ENCODE peak calls at places on chromosomes 6 and 20, in four cellular contexts. One of them, this sample, is unnamed.

GRCh38 chr20:61439251-61439650 is 187.2 kb downstream of the CDH4 start:
- DNase-seq in body of pancreas: no peak
- DNase-seq in adrenal gland: no peak
- DNase-seq in heart left ventricle: no peak
- DNase-seq in this sample: no peak

GRCh38 chr20:19211252-19211651 is 1.2 kb upstream of the SLC24A3 start:
- DNase-seq in body of pancreas: no peak
- DNase-seq in adrenal gland: no peak
- DNase-seq in heart left ventricle: peak
- DNase-seq in this sample: no peak

GRCh38 chr6:132830236-132830799 is 15.9 kb downstream of the RPS12 start:
- DNase-seq in body of pancreas: no peak
- DNase-seq in adrenal gland: no peak
- DNase-seq in heart left ventricle: no peak
- DNase-seq in this sample: no peak

GRCh38 chr6:137218473-137218916 is 690 bp downstream of the IFNGR1 start:
- DNase-seq in body of pancreas: peak
- DNase-seq in adrenal gland: peak
- DNase-seq in heart left ventricle: peak
- DNase-seq in this sample: peak

GRCh38 chr6:137699036-137699683 is 167.9 kb upstream of the TNFAIP3 start:
- DNase-seq in body of pancreas: no peak
- DNase-seq in adrenal gland: no peak
- DNase-seq in heart left ventricle: peak
- DNase-seq in this sample: no peak

GRCh38 chr6:135181333-135182119 is 418 bp downstream of the MYB start:
- DNase-seq in body of pancreas: no peak
- DNase-seq in adrenal gland: no peak
- DNase-seq in heart left ventricle: no peak
- DNase-seq in this sample: peak

GRCh38 chr20:57048027-57048869 is 218.2 kb downstream of the BMP7 start:
- DNase-seq in body of pancreas: peak
- DNase-seq in adrenal gland: peak
- DNase-seq in heart left ventricle: no peak
- DNase-seq in this sample: no peak

GRCh38 chr6:13429406-13429753 is 58.0 kb downstream of the GFOD1 start:
- DNase-seq in body of pancreas: no peak
- DNase-seq in adrenal gland: no peak
- DNase-seq in heart left ventricle: no peak
- DNase-seq in this sample: no peak

GRCh38 chr6:45590751-45591184 is 213.0 kb upstream of the SUPT3H start:
- DNase-seq in body of pancreas: no peak
- DNase-seq in adrenal gland: no peak
- DNase-seq in heart left ventricle: no peak
- DNase-seq in this sample: no peak

GRCh38 chr6:117674991-117675657 is at the start of gene NUS1:
- DNase-seq in body of pancreas: peak
- DNase-seq in adrenal gland: peak
- DNase-seq in heart left ventricle: peak
- DNase-seq in this sample: peak

GRCh38 chr6:32906539-32906938 is 34.3 kb downstream of the HLA-DMB start:
- DNase-seq in body of pancreas: no peak
- DNase-seq in adrenal gland: no peak
- DNase-seq in heart left ventricle: no peak
- DNase-seq in this sample: no peak

GRCh38 chr6:48101277-48101676 is 9.7 kb downstream of the PTCHD4 start:
- DNase-seq in body of pancreas: no peak
- DNase-seq in adrenal gland: no peak
- DNase-seq in heart left ventricle: no peak
- DNase-seq in this sample: no peak

GRCh38 chr6:34876451-34876850 is 11.4 kb downstream of the TAF11 start:
- DNase-seq in body of pancreas: no peak
- DNase-seq in adrenal gland: no peak
- DNase-seq in heart left ventricle: no peak
- DNase-seq in this sample: no peak

GRCh38 chr20:23361651-23362391 is at the start of gene GZF1:
- DNase-seq in body of pancreas: peak
- DNase-seq in adrenal gland: peak
- DNase-seq in heart left ventricle: peak
- DNase-seq in this sample: peak
- TF ChIP-seq POLR2A in body of pancreas: peak
- TF ChIP-seq POLR2A in adrenal gland: peak
- TF ChIP-seq POLR2A in heart left ventricle: peak
- TF ChIP-seq POLR2A in this sample: peak

DNA sequence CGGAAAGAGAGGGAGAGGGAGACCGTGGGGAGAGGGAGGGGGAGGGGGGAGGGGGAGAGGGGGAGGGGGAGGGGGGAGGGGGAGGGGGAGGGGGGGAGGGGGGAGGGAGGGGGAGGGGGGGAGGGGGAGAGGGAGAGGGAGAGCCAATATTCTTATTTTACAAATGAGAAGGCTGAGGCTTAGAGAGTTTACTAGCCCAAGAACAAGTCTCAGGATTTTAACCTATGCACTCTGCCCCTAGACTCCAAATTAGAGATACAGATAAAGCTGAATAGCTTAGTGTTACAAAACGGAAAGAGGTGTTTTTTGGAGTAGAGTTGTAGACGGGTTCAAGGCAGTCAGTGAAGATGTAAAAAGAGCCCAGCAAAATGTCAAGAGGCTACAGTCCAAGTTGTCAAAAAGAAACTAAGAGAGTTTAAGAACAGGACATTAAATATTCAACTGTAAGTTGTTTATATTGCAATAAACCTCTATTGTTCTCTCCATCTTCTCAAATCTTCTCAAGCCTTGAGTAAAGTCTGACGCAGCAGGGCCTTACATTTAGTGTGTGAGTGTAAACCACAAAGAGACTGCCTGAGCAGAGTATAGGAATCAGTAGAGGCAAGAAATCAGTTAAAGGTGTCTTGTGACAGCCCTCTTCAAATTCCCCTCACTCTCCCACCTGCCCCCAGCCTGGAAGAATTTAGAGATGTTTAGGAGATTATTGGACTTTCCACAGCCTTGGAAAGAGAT is 34.9 kb upstream of the AKIRIN2 start:
- DNase-seq in body of pancreas: no peak
- DNase-seq in adrenal gland: no peak
- DNase-seq in heart left ventricle: no peak
- DNase-seq in this sample: no peak
- H3K27ac ChIP-seq in body of pancreas: no peak
- H3K27ac ChIP-seq in adrenal gland: no peak
- H3K27ac ChIP-seq in heart left ventricle: no peak
- H3K27ac ChIP-seq in this sample: no peak

GRCh38 chr6:30617565-30618269 is at the start of gene MRPS18B:
- DNase-seq in body of pancreas: peak
- DNase-seq in adrenal gland: peak
- DNase-seq in heart left ventricle: peak
- DNase-seq in this sample: peak

GRCh38 chr6:30616811-30617564 is at the start of gene PPP1R10:
- DNase-seq in body of pancreas: peak
- DNase-seq in adrenal gland: peak
- DNase-seq in heart left ventricle: peak
- DNase-seq in this sample: peak

GRCh38 chr6:30614843-30615218 is 2.2 kb downstream of the PPP1R10 start:
- DNase-seq in body of pancreas: peak
- DNase-seq in adrenal gland: peak
- DNase-seq in heart left ventricle: peak
- DNase-seq in this sample: peak

GRCh38 chr6:30615219-30615957 is 1.7 kb downstream of the PPP1R10 start:
- DNase-seq in body of pancreas: peak
- DNase-seq in adrenal gland: peak
- DNase-seq in heart left ventricle: peak
- DNase-seq in this sample: no peak

DNA sequence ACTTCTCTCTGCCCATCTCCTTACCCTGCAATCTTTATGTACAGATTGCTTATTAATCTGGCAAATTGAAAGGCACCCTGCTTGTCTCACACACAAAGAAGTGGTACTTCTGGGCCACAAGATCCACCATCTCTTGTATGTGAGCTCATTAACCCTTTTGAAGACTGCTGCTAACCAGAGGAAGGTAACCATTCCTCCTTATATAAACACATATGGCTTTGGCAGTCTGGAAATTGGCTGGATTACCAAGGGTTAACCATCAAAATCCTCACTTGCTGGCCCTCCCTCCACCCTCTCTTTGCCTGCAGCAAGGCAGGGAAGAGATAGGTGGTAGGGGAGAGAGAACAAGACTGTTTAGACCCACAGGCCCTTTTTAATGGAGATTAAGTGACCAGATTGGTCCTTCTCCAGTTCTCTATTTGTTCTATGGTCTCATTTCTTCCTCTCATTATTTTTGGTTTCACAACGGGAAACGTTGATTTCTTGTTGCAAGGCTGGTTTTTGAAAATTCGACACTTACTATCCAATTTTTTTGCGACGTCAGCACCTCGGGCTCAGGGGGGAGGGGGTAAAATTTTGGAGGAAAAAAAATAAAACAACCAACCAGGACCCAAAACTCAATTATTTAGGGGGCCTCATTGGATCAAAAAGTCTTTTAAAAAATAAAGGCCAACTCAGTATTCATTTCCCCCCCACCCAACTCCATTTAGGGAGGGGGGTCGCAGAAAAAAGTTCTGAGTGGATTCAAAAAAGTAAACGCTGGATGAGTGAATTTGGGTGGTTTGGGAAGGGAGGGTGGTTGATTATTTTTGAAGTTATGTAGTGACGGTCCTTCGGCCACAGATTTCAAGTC is 859 bp downstream of the PPP1R10 start:
- DNase-seq in body of pancreas: no peak
- DNase-seq in adrenal gland: no peak
- DNase-seq in heart left ventricle: no peak
- DNase-seq in this sample: no peak
- TF ChIP-seq POLR2A in body of pancreas: no peak
- TF ChIP-seq POLR2A in adrenal gland: peak
- TF ChIP-seq POLR2A in heart left ventricle: no peak
- TF ChIP-seq POLR2A in this sample: peak

GRCh38 chr6:43428874-43429273 is 1.5 kb downstream of the ABCC10 start:
- DNase-seq in body of pancreas: no peak
- DNase-seq in adrenal gland: no peak
- DNase-seq in heart left ventricle: no peak
- DNase-seq in this sample: no peak
- H3K27ac ChIP-seq in body of pancreas: no peak
- H3K27ac ChIP-seq in adrenal gland: no peak
- H3K27ac ChIP-seq in heart left ventricle: no peak
- H3K27ac ChIP-seq in this sample: no peak

DNA sequence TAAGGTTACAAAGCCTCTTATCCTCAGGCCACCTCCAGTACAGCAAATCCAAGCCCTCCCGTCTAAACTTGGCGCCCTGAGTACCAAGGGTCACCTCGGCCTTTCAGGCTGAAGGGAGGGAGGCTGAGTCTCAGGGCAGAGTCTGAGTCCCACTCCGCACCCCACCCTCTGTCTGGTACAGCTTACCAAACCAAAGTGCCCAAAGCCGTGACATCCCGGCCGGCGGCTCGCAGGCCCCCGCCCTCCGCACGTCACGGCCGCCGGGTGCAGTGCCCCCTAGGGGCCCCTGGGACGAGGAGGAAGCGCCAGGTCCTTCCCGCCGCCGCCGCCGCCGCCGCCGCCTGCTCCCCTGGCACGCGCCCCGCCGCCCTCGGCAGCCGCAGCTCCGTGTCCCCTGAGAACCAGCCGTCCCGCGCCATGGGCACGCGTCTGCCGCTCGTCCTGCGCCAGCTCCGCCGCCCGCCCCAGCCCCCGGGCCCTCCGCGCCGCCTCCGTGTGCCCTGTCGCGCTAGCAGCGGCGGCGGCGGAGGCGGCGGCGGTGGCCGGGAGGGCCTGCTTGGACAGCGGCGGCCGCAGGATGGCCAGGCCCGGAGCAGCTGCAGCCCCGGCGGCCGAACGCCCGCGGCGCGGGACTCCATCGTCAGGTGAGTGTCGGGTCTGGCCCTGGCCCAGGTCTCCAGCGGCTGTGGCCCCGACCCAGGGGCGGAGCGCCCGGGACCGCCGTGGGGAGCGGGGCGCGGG is at the start of gene MTHFD1L:
- DNase-seq in body of pancreas: peak
- DNase-seq in adrenal gland: peak
- DNase-seq in heart left ventricle: peak
- DNase-seq in this sample: peak
- TF ChIP-seq POLR2A in body of pancreas: peak
- TF ChIP-seq POLR2A in adrenal gland: peak
- TF ChIP-seq POLR2A in heart left ventricle: no peak
- TF ChIP-seq POLR2A in this sample: no peak

DNA sequence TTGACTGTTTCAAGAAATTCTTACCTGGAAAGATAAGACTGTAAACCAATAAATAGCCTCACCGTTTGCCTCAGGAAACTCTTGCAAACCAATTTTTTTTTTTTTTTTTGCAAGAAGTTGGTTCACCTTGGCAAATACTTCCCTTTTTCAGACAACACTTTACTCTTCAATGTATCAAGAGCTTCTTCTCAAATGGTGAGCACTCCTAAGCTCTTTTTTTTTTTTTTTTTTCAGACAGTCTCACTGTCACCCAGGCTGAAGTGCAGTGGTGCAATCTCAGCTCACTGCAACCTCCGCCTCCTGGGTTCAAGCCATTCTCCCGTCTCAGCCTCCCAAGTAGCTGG is 22.7 kb upstream of the SNTA1 start:
- DNase-seq in body of pancreas: no peak
- DNase-seq in adrenal gland: no peak
- DNase-seq in heart left ventricle: no peak
- DNase-seq in this sample: no peak
- H3K27ac ChIP-seq in body of pancreas: no peak
- H3K27ac ChIP-seq in adrenal gland: no peak
- H3K27ac ChIP-seq in heart left ventricle: no peak
- H3K27ac ChIP-seq in this sample: no peak

GRCh38 chr20:47358672-47359532 is 2.4 kb upstream of the ZMYND8 start:
- DNase-seq in body of pancreas: peak
- DNase-seq in adrenal gland: peak
- DNase-seq in heart left ventricle: peak
- DNase-seq in this sample: peak
- TF ChIP-seq POLR2A in body of pancreas: peak
- TF ChIP-seq POLR2A in adrenal gland: peak
- TF ChIP-seq POLR2A in heart left ventricle: no peak
- TF ChIP-seq POLR2A in this sample: peak